ENCODE peak calls at places on chromosomes 12 and 14, in eight cellular contexts. One of them, this sample, is unnamed.
A peak's percentile ranks its signal among the peaks of the same experiment; 100 is the strongest.

GRCh38 chr12:62629971-62630739 is 163.5 kb downstream of the MON2 start:
- DNase-seq in lower lobe of right lung: no peak
- DNase-seq in RWPE1: no peak
- DNase-seq in astrocyte: no peak
- DNase-seq in lower leg skin: no peak
- DNase-seq in mesothelial cell of epicardium: no peak
- DNase-seq in AG10803: no peak
- DNase-seq in osteocyte: no peak
- DNase-seq in this sample: no peak

GRCh38 chr12:53078425-53079225 is 565 bp downstream of the SPRYD3 start:
- DNase-seq in lower lobe of right lung: no peak
- DNase-seq in RWPE1: no peak
- DNase-seq in astrocyte: no peak
- DNase-seq in lower leg skin: peak; percentile 36
- DNase-seq in mesothelial cell of epicardium: no peak
- DNase-seq in AG10803: peak; percentile 51
- DNase-seq in osteocyte: no peak
- DNase-seq in this sample: no peak

GRCh38 chr14:35696575-35696974 is 112.5 kb downstream of the RALGAPA1 start:
- DNase-seq in lower lobe of right lung: no peak
- DNase-seq in RWPE1: no peak
- DNase-seq in astrocyte: no peak
- DNase-seq in lower leg skin: no peak
- DNase-seq in mesothelial cell of epicardium: no peak
- DNase-seq in AG10803: no peak
- DNase-seq in osteocyte: no peak
- DNase-seq in this sample: no peak

GRCh38 chr14:53331247-53331646 is 178.1 kb upstream of the DDHD1 start:
- DNase-seq in lower lobe of right lung: no peak
- DNase-seq in RWPE1: peak; percentile 36
- DNase-seq in astrocyte: peak; percentile 77
- DNase-seq in lower leg skin: no peak
- DNase-seq in mesothelial cell of epicardium: no peak
- DNase-seq in AG10803: peak; percentile 55
- DNase-seq in osteocyte: no peak
- DNase-seq in this sample: no peak

GRCh38 chr12:23760495-23760894 is 189.0 kb downstream of the SOX5 start:
- DNase-seq in lower lobe of right lung: no peak
- DNase-seq in RWPE1: no peak
- DNase-seq in astrocyte: peak; percentile 55
- DNase-seq in lower leg skin: no peak
- DNase-seq in mesothelial cell of epicardium: no peak
- DNase-seq in AG10803: no peak
- DNase-seq in osteocyte: no peak
- DNase-seq in this sample: no peak

GRCh38 chr14:59836116-59836515 is 34.5 kb downstream of the RTN1 start:
- DNase-seq in lower lobe of right lung: no peak
- DNase-seq in RWPE1: no peak
- DNase-seq in astrocyte: no peak
- DNase-seq in lower leg skin: no peak
- DNase-seq in mesothelial cell of epicardium: no peak
- DNase-seq in AG10803: no peak
- DNase-seq in osteocyte: no peak
- DNase-seq in this sample: no peak

GRCh38 chr14:71324767-71325272 is 417.6 kb downstream of the PCNX1 start:
- DNase-seq in lower lobe of right lung: no peak
- DNase-seq in RWPE1: no peak
- DNase-seq in astrocyte: no peak
- DNase-seq in lower leg skin: no peak
- DNase-seq in mesothelial cell of epicardium: no peak
- DNase-seq in AG10803: no peak
- DNase-seq in osteocyte: no peak
- DNase-seq in this sample: peak; percentile 18

GRCh38 chr12:49609875-49610154 is 4.4 kb upstream of the FAM186B start:
- DNase-seq in lower lobe of right lung: no peak
- DNase-seq in RWPE1: no peak
- DNase-seq in astrocyte: no peak
- DNase-seq in lower leg skin: no peak
- DNase-seq in mesothelial cell of epicardium: no peak
- DNase-seq in AG10803: no peak
- DNase-seq in osteocyte: no peak
- DNase-seq in this sample: no peak

GRCh38 chr12:95522692-95523091 is 28.6 kb downstream of the USP44 start:
- DNase-seq in lower lobe of right lung: no peak
- DNase-seq in RWPE1: no peak
- DNase-seq in astrocyte: no peak
- DNase-seq in lower leg skin: no peak
- DNase-seq in mesothelial cell of epicardium: no peak
- DNase-seq in AG10803: no peak
- DNase-seq in osteocyte: no peak
- DNase-seq in this sample: no peak

GRCh38 chr14:33432407-33433023 is 493.8 kb downstream of the NPAS3 start:
- DNase-seq in lower lobe of right lung: no peak
- DNase-seq in RWPE1: peak; percentile 13
- DNase-seq in astrocyte: peak; percentile 22
- DNase-seq in lower leg skin: no peak
- DNase-seq in mesothelial cell of epicardium: no peak
- DNase-seq in AG10803: peak; percentile 41
- DNase-seq in osteocyte: no peak
- DNase-seq in this sample: no peak

GRCh38 chr14:34981743-34982420 is 910 bp upstream of the SRP54 start:
- DNase-seq in lower lobe of right lung: no peak
- DNase-seq in RWPE1: peak; percentile 5
- DNase-seq in astrocyte: peak; percentile 36
- DNase-seq in lower leg skin: peak; percentile 19
- DNase-seq in mesothelial cell of epicardium: peak; percentile 44
- DNase-seq in AG10803: no peak
- DNase-seq in osteocyte: no peak
- DNase-seq in this sample: peak; percentile 30

GRCh38 chr14:99148131-99148530 is 123.9 kb downstream of the BCL11B start:
- DNase-seq in lower lobe of right lung: no peak
- DNase-seq in RWPE1: no peak
- DNase-seq in astrocyte: no peak
- DNase-seq in lower leg skin: no peak
- DNase-seq in mesothelial cell of epicardium: no peak
- DNase-seq in AG10803: no peak
- DNase-seq in osteocyte: peak; percentile 80
- DNase-seq in this sample: no peak

GRCh38 chr12:57461326-57461903 is 1.8 kb downstream of the GLI1 start:
- DNase-seq in lower lobe of right lung: no peak
- DNase-seq in RWPE1: peak; percentile 66
- DNase-seq in astrocyte: peak; percentile 43
- DNase-seq in lower leg skin: no peak
- DNase-seq in mesothelial cell of epicardium: peak; percentile 74
- DNase-seq in AG10803: peak; percentile 48
- DNase-seq in osteocyte: no peak
- DNase-seq in this sample: no peak

GRCh38 chr14:65230287-65230728 is 128.0 kb upstream of the MAX start:
- DNase-seq in lower lobe of right lung: peak; percentile 78
- DNase-seq in RWPE1: no peak
- DNase-seq in astrocyte: no peak
- DNase-seq in lower leg skin: no peak
- DNase-seq in mesothelial cell of epicardium: no peak
- DNase-seq in AG10803: no peak
- DNase-seq in osteocyte: no peak
- DNase-seq in this sample: no peak

GRCh38 chr12:18158774-18159557 is 69.0 kb upstream of the RERGL start:
- DNase-seq in lower lobe of right lung: no peak
- DNase-seq in RWPE1: no peak
- DNase-seq in astrocyte: no peak
- DNase-seq in lower leg skin: no peak
- DNase-seq in mesothelial cell of epicardium: no peak
- DNase-seq in AG10803: peak; percentile 31
- DNase-seq in osteocyte: no peak
- DNase-seq in this sample: no peak

GRCh38 chr14:76456200-76456599 is 80.3 kb downstream of the ESRRB start:
- DNase-seq in lower lobe of right lung: no peak
- DNase-seq in RWPE1: peak; percentile 20
- DNase-seq in astrocyte: no peak
- DNase-seq in lower leg skin: no peak
- DNase-seq in mesothelial cell of epicardium: no peak
- DNase-seq in AG10803: peak; percentile 16
- DNase-seq in osteocyte: no peak
- DNase-seq in this sample: no peak

GRCh38 chr12:49260165-49260564 is 4.7 kb upstream of the TUBA1C start:
- DNase-seq in lower lobe of right lung: no peak
- DNase-seq in RWPE1: no peak
- DNase-seq in astrocyte: peak; percentile 39
- DNase-seq in lower leg skin: no peak
- DNase-seq in mesothelial cell of epicardium: no peak
- DNase-seq in AG10803: peak; percentile 49
- DNase-seq in osteocyte: no peak
- DNase-seq in this sample: no peak

GRCh38 chr12:69024413-69024812 is 91.4 kb upstream of the CPM start:
- DNase-seq in lower lobe of right lung: peak; percentile 92
- DNase-seq in RWPE1: peak; percentile 85
- DNase-seq in astrocyte: peak; percentile 81
- DNase-seq in lower leg skin: peak; percentile 83
- DNase-seq in mesothelial cell of epicardium: no peak
- DNase-seq in AG10803: peak; percentile 83
- DNase-seq in osteocyte: no peak
- DNase-seq in this sample: no peak

GRCh38 chr14:69356903-69357543 is 41.1 kb downstream of the ERH start:
- DNase-seq in lower lobe of right lung: no peak
- DNase-seq in RWPE1: no peak
- DNase-seq in astrocyte: no peak
- DNase-seq in lower leg skin: no peak
- DNase-seq in mesothelial cell of epicardium: no peak
- DNase-seq in AG10803: no peak
- DNase-seq in osteocyte: no peak
- DNase-seq in this sample: no peak

GRCh38 chr12:41910578-41911331 is 233.9 kb downstream of the GXYLT1 start:
- DNase-seq in lower lobe of right lung: no peak
- DNase-seq in RWPE1: no peak
- DNase-seq in astrocyte: no peak
- DNase-seq in lower leg skin: no peak
- DNase-seq in mesothelial cell of epicardium: no peak
- DNase-seq in AG10803: no peak
- DNase-seq in osteocyte: no peak
- DNase-seq in this sample: no peak

GRCh38 chr14:75650253-75651058 is 10.2 kb downstream of the ERG28 start:
- DNase-seq in lower lobe of right lung: no peak
- DNase-seq in RWPE1: no peak
- DNase-seq in astrocyte: no peak
- DNase-seq in lower leg skin: no peak
- DNase-seq in mesothelial cell of epicardium: no peak
- DNase-seq in AG10803: no peak
- DNase-seq in osteocyte: peak; percentile 44
- DNase-seq in this sample: no peak

GRCh38 chr12:31600252-31600651 is 9.3 kb upstream of the DENND5B start:
- DNase-seq in lower lobe of right lung: no peak
- DNase-seq in RWPE1: no peak
- DNase-seq in astrocyte: no peak
- DNase-seq in lower leg skin: no peak
- DNase-seq in mesothelial cell of epicardium: no peak
- DNase-seq in AG10803: no peak
- DNase-seq in osteocyte: no peak
- DNase-seq in this sample: no peak
- TF ChIP-seq CTCF in lower lobe of right lung: no peak
- TF ChIP-seq CTCF in RWPE1: no peak
- TF ChIP-seq CTCF in astrocyte: no peak
- TF ChIP-seq CTCF in lower leg skin: no peak
- TF ChIP-seq CTCF in mesothelial cell of epicardium: no peak
- TF ChIP-seq CTCF in AG10803: no peak
- TF ChIP-seq CTCF in osteocyte: no peak
- TF ChIP-seq CTCF in this sample: no peak

GRCh38 chr14:36951380-36951911 is 221.0 kb downstream of the SLC25A21 start:
- DNase-seq in lower lobe of right lung: no peak
- DNase-seq in RWPE1: no peak
- DNase-seq in astrocyte: no peak
- DNase-seq in lower leg skin: no peak
- DNase-seq in mesothelial cell of epicardium: no peak
- DNase-seq in AG10803: no peak
- DNase-seq in osteocyte: no peak
- DNase-seq in this sample: no peak
- TF ChIP-seq CTCF in lower lobe of right lung: no peak
- TF ChIP-seq CTCF in RWPE1: no peak
- TF ChIP-seq CTCF in astrocyte: no peak
- TF ChIP-seq CTCF in lower leg skin: no peak
- TF ChIP-seq CTCF in mesothelial cell of epicardium: no peak
- TF ChIP-seq CTCF in AG10803: no peak
- TF ChIP-seq CTCF in osteocyte: no peak
- TF ChIP-seq CTCF in this sample: no peak

GRCh38 chr12:115457798-115458197 is 773.8 kb upstream of the TBX3 start:
- DNase-seq in lower lobe of right lung: no peak
- DNase-seq in RWPE1: no peak
- DNase-seq in astrocyte: no peak
- DNase-seq in lower leg skin: no peak
- DNase-seq in mesothelial cell of epicardium: no peak
- DNase-seq in AG10803: no peak
- DNase-seq in osteocyte: no peak
- DNase-seq in this sample: no peak

GRCh38 chr12:115455268-115455681 is 771.3 kb upstream of the TBX3 start:
- DNase-seq in lower lobe of right lung: no peak
- DNase-seq in RWPE1: no peak
- DNase-seq in astrocyte: no peak
- DNase-seq in lower leg skin: no peak
- DNase-seq in mesothelial cell of epicardium: no peak
- DNase-seq in AG10803: no peak
- DNase-seq in osteocyte: no peak
- DNase-seq in this sample: no peak

GRCh38 chr12:115461401-115461800 is 777.4 kb upstream of the TBX3 start:
- DNase-seq in lower lobe of right lung: no peak
- DNase-seq in RWPE1: no peak
- DNase-seq in astrocyte: no peak
- DNase-seq in lower leg skin: no peak
- DNase-seq in mesothelial cell of epicardium: no peak
- DNase-seq in AG10803: no peak
- DNase-seq in osteocyte: no peak
- DNase-seq in this sample: no peak

GRCh38 chr12:115452751-115453281 is 768.8 kb upstream of the TBX3 start:
- DNase-seq in lower lobe of right lung: no peak
- DNase-seq in RWPE1: no peak
- DNase-seq in astrocyte: no peak
- DNase-seq in lower leg skin: no peak
- DNase-seq in mesothelial cell of epicardium: no peak
- DNase-seq in AG10803: no peak
- DNase-seq in osteocyte: no peak
- DNase-seq in this sample: no peak

GRCh38 chr12:115456946-115457689 is 773.1 kb upstream of the TBX3 start:
- DNase-seq in lower lobe of right lung: no peak
- DNase-seq in RWPE1: peak; percentile 13
- DNase-seq in astrocyte: no peak
- DNase-seq in lower leg skin: no peak
- DNase-seq in mesothelial cell of epicardium: no peak
- DNase-seq in AG10803: no peak
- DNase-seq in osteocyte: no peak
- DNase-seq in this sample: no peak
- TF ChIP-seq CTCF in lower lobe of right lung: no peak
- TF ChIP-seq CTCF in RWPE1: no peak
- TF ChIP-seq CTCF in astrocyte: no peak
- TF ChIP-seq CTCF in lower leg skin: no peak
- TF ChIP-seq CTCF in mesothelial cell of epicardium: no peak
- TF ChIP-seq CTCF in AG10803: no peak
- TF ChIP-seq CTCF in osteocyte: no peak
- TF ChIP-seq CTCF in this sample: no peak

DNA sequence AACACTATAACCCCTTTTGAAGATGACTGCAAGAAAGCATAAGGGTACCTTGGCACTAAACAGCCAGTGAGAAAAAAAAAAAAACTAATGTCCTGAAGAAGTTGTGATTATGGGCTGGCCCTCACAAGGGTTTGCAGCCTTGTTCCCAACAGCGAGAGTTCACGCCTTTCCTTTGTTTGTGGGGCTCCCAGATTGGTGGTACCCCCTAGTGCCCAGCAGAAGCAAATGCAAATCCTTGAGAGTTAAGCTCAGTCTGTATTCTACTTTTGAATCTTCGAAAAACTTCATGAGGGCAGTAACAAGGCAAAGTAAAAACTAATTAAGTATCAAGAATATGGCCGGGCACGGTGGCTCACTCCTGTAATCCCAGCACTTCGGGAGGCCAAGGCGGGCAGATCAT is 238.9 kb upstream of the LMO3 start:
- DNase-seq in lower lobe of right lung: no peak
- DNase-seq in RWPE1: no peak
- DNase-seq in astrocyte: no peak
- DNase-seq in lower leg skin: no peak
- DNase-seq in mesothelial cell of epicardium: no peak
- DNase-seq in AG10803: no peak
- DNase-seq in osteocyte: no peak
- DNase-seq in this sample: no peak
- TF ChIP-seq CTCF in lower lobe of right lung: no peak
- TF ChIP-seq CTCF in RWPE1: no peak
- TF ChIP-seq CTCF in astrocyte: no peak
- TF ChIP-seq CTCF in lower leg skin: no peak
- TF ChIP-seq CTCF in mesothelial cell of epicardium: no peak
- TF ChIP-seq CTCF in AG10803: peak; percentile 9
- TF ChIP-seq CTCF in osteocyte: no peak
- TF ChIP-seq CTCF in this sample: no peak

This sample was measured in natural killer cell.